ENCODE peak calls at places on chromosomes 11 and 22, in five cellular contexts. One of them, this sample, is unnamed.

GRCh38 chr11:116885951-116886629 is 48.7 kb upstream of the APOA1 start:
- DNase-seq in cardiac muscle cell: peak
- DNase-seq in fibroblast of pulmonary artery: peak
- DNase-seq in psoas muscle: no peak
- DNase-seq in A549: no peak
- DNase-seq in this sample: no peak

GRCh38 chr11:60989108-60989650 is 17.7 kb downstream of the CD6 start:
- DNase-seq in psoas muscle: no peak
- DNase-seq in A549: no peak
- DNase-seq in fibroblast of pulmonary artery: no peak
- DNase-seq in cardiac muscle cell: no peak
- DNase-seq in this sample: no peak

GRCh38 chr11:110059706-110060430 is 33.3 kb upstream of the ZC3H12C start:
- DNase-seq in fibroblast of pulmonary artery: peak
- DNase-seq in psoas muscle: no peak
- DNase-seq in A549: no peak
- DNase-seq in cardiac muscle cell: peak
- DNase-seq in this sample: no peak

GRCh38 chr11:13054278-13054677 is 45.2 kb downstream of the RASSF10 start:
- DNase-seq in A549: no peak
- DNase-seq in fibroblast of pulmonary artery: no peak
- DNase-seq in cardiac muscle cell: no peak
- DNase-seq in psoas muscle: no peak
- DNase-seq in this sample: no peak

GRCh38 chr11:72040497-72041363 is 39.6 kb downstream of the NUMA1 start:
- DNase-seq in cardiac muscle cell: peak
- DNase-seq in A549: peak
- DNase-seq in psoas muscle: peak
- DNase-seq in fibroblast of pulmonary artery: peak
- DNase-seq in this sample: peak

GRCh38 chr11:95788921-95789505 is 569 bp downstream of the FAM76B start:
- DNase-seq in cardiac muscle cell: peak
- DNase-seq in A549: peak
- DNase-seq in psoas muscle: no peak
- DNase-seq in fibroblast of pulmonary artery: peak
- DNase-seq in this sample: peak

GRCh38 chr11:16086229-16086628 is 270.1 kb downstream of the SOX6 start:
- DNase-seq in A549: no peak
- DNase-seq in psoas muscle: no peak
- DNase-seq in cardiac muscle cell: no peak
- DNase-seq in fibroblast of pulmonary artery: no peak
- DNase-seq in this sample: no peak

GRCh38 chr22:37692627-37693285 is 4.1 kb upstream of the TRIOBP start:
- DNase-seq in psoas muscle: no peak
- DNase-seq in fibroblast of pulmonary artery: no peak
- DNase-seq in cardiac muscle cell: no peak
- DNase-seq in A549: no peak
- DNase-seq in this sample: no peak

GRCh38 chr22:24588756-24589481 is 4.0 kb downstream of the LRRC75B start:
- DNase-seq in A549: no peak
- DNase-seq in fibroblast of pulmonary artery: no peak
- DNase-seq in psoas muscle: no peak
- DNase-seq in cardiac muscle cell: no peak
- DNase-seq in this sample: no peak

GRCh38 chr22:46490538-46490937 is 46.9 kb downstream of the CELSR1 start:
- DNase-seq in A549: no peak
- DNase-seq in cardiac muscle cell: no peak
- DNase-seq in psoas muscle: no peak
- DNase-seq in fibroblast of pulmonary artery: no peak
- DNase-seq in this sample: no peak

GRCh38 chr11:10927533-10927932 is 69.7 kb upstream of the ZBED5 start:
- DNase-seq in A549: no peak
- DNase-seq in cardiac muscle cell: no peak
- DNase-seq in psoas muscle: no peak
- DNase-seq in fibroblast of pulmonary artery: no peak
- DNase-seq in this sample: no peak

GRCh38 chr11:62622476-62622875 is 690 bp upstream of the B3GAT3 start:
- DNase-seq in cardiac muscle cell: no peak
- DNase-seq in psoas muscle: no peak
- DNase-seq in fibroblast of pulmonary artery: no peak
- DNase-seq in A549: no peak
- DNase-seq in this sample: no peak

GRCh38 chr22:26592368-26593015 is 2.6 kb upstream of the TPST2 start:
- DNase-seq in psoas muscle: no peak
- DNase-seq in cardiac muscle cell: no peak
- DNase-seq in fibroblast of pulmonary artery: no peak
- DNase-seq in A549: no peak
- DNase-seq in this sample: no peak
- TF ChIP-seq CTCF in psoas muscle: no peak
- TF ChIP-seq CTCF in cardiac muscle cell: no peak
- TF ChIP-seq CTCF in fibroblast of pulmonary artery: no peak
- TF ChIP-seq CTCF in A549: no peak
- TF ChIP-seq CTCF in this sample: no peak

GRCh38 chr22:48944433-48944755 is 883.3 kb downstream of the BRD1 start:
- DNase-seq in psoas muscle: no peak
- DNase-seq in A549: no peak
- DNase-seq in cardiac muscle cell: no peak
- DNase-seq in fibroblast of pulmonary artery: no peak
- DNase-seq in this sample: no peak
- TF ChIP-seq CTCF in psoas muscle: no peak
- TF ChIP-seq CTCF in A549: no peak
- TF ChIP-seq CTCF in cardiac muscle cell: no peak
- TF ChIP-seq CTCF in fibroblast of pulmonary artery: no peak
- TF ChIP-seq CTCF in this sample: no peak

DNA sequence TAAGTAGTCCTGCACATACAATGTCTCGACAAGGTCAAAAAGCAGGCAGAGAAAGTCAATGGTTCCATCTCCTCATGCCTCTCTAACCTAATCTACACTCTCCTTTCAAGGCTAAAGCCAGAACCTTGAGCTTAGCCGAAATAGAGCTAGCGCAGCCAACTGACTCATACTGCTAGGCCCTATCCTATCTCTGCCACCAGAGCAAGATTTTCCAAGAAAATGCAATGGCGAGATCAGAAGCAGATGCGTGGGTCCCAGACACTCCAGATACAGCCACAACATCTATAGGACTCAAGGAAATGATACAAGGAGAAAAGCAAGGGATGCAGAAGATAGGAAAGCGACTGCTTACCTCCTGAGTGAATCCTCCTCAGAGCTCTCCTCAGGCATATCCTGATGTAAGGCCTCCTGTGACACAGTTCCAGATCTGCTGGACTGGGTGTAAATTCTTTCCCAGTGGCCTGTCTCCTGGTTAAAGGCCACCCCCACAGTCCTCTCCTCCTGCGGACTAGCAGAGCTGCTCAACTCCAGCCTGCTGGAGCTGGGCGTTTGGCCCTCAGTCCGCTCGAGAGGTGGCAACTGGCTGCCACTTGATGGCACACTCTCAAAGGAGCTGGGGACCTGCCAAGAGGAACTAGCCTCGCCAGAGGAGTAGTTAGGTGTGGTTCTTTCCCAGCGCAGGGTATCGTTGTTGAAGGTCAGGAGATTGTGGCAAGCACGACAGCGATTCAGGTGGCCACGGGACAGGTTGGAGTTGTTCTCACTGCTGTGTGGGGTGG is 52.0 kb downstream of the AMBRA1 start:
- DNase-seq in cardiac muscle cell: no peak
- DNase-seq in fibroblast of pulmonary artery: no peak
- DNase-seq in A549: no peak
- DNase-seq in psoas muscle: peak
- DNase-seq in this sample: no peak
- TF ChIP-seq CTCF in cardiac muscle cell: no peak
- TF ChIP-seq CTCF in fibroblast of pulmonary artery: no peak
- TF ChIP-seq CTCF in A549: no peak
- TF ChIP-seq CTCF in psoas muscle: no peak
- TF ChIP-seq CTCF in this sample: no peak

GRCh38 chr22:26801449-26801848 is 144.1 kb downstream of the MIAT start:
- DNase-seq in A549: no peak
- DNase-seq in psoas muscle: no peak
- DNase-seq in fibroblast of pulmonary artery: no peak
- DNase-seq in cardiac muscle cell: no peak
- DNase-seq in this sample: no peak

GRCh38 chr22:26796785-26797184 is 139.4 kb downstream of the MIAT start:
- DNase-seq in fibroblast of pulmonary artery: no peak
- DNase-seq in psoas muscle: no peak
- DNase-seq in cardiac muscle cell: no peak
- DNase-seq in A549: no peak
- DNase-seq in this sample: no peak

GRCh38 chr22:26798433-26799065 is 141.2 kb downstream of the MIAT start:
- DNase-seq in A549: no peak
- DNase-seq in fibroblast of pulmonary artery: no peak
- DNase-seq in cardiac muscle cell: no peak
- DNase-seq in psoas muscle: no peak
- DNase-seq in this sample: no peak

GRCh38 chr22:26800858-26801257 is 143.5 kb downstream of the MIAT start:
- DNase-seq in psoas muscle: no peak
- DNase-seq in cardiac muscle cell: no peak
- DNase-seq in fibroblast of pulmonary artery: no peak
- DNase-seq in A549: no peak
- DNase-seq in this sample: no peak

GRCh38 chr22:26797910-26798309 is 140.5 kb downstream of the MIAT start:
- DNase-seq in psoas muscle: no peak
- DNase-seq in fibroblast of pulmonary artery: no peak
- DNase-seq in cardiac muscle cell: no peak
- DNase-seq in A549: peak
- DNase-seq in this sample: peak
- TF ChIP-seq CTCF in psoas muscle: no peak
- TF ChIP-seq CTCF in fibroblast of pulmonary artery: no peak
- TF ChIP-seq CTCF in cardiac muscle cell: no peak
- TF ChIP-seq CTCF in A549: peak
- TF ChIP-seq CTCF in this sample: no peak

This sample was measured in endothelial cell.